ENCODE peak calls at places on chromosomes 13 and 19, in six cellular contexts. T is T-helper 1 cell, K is HL-60, I is lower lobe of right lung, Z is neural crest cell, R is C1 segment of cervical spinal cord. N is an unnamed sample.

GRCh38 chr13:94860981-94861407 is 148.6 kb upstream of the SOX21 start:
- DNase-seq in T (no peak), K (peak), I (no peak), Z (no peak), R (no peak), N (no peak)

GRCh38 chr19:1396768-1397679 is 4.3 kb downstream of the GAMT start:
- DNase-seq in T (no peak), K (no peak), I (no peak), Z (no peak), R (no peak), N (no peak)

GRCh38 chr19:35545855-35546381 is 492 bp downstream of the TMEM147 start:
- DNase-seq in T (no peak), K (peak), I (peak), Z (no peak), R (no peak), N (no peak)

GRCh38 chr13:77918391-77919261 is at the start of gene EDNRB:
- DNase-seq in T (no peak), K (peak), I (peak), Z (peak), R (peak), N (no peak)

GRCh38 chr13:92743992-92744391 is 482.6 kb upstream of the GPC6 start:
- DNase-seq in T (no peak), K (no peak), I (no peak), Z (no peak), R (no peak), N (no peak)

GRCh38 chr19:47417746-47418594 is 1.4 kb downstream of the MEIS3 start:
- DNase-seq in T (no peak), K (no peak), I (peak), Z (no peak), R (no peak), N (no peak)

GRCh38 chr19:31406106-31406505 is 56.9 kb upstream of the TSHZ3 start:
- DNase-seq in T (no peak), K (no peak), I (no peak), Z (no peak), R (no peak), N (no peak)

GRCh38 chr19:34639491-34640085 is 37.4 kb downstream of the SCGB2B2 start:
- DNase-seq in T (peak), K (peak), I (no peak), Z (peak), R (no peak), N (peak)

GRCh38 chr13:72313546-72313945 is 413.9 kb downstream of the MZT1 start:
- DNase-seq in T (no peak), K (no peak), I (no peak), Z (no peak), R (no peak), N (no peak)

GRCh38 chr13:39186205-39186880 is 148.1 kb downstream of the NHLRC3 start:
- DNase-seq in T (no peak), K (no peak), I (no peak), Z (no peak), R (no peak), N (no peak)

GRCh38 chr13:22357132-22357531 is 686.3 kb downstream of the FGF9 start:
- DNase-seq in T (no peak), K (no peak), I (no peak), Z (no peak), R (no peak), N (no peak)

N was measured in NCI-H526 treated with DMSO at 0.1 percent for 48 hours.